ENCODE peak calls at places on chromosome 3, in four cellular contexts. S is iris pigment epithelial cell, O is NCI-H748 treated with DMSO at 0.1 percent for 48 hours, T is Kasumi-1. X is an unnamed sample.

GRCh38 chr3:173744479-173744878 is 346.9 kb downstream of the NLGN1 start:
- DNase-seq in S (no peak), O (no peak), T (no peak), X (no peak)

GRCh38 chr3:182533394-182533793 is 259.9 kb upstream of the ATP11B start:
- DNase-seq in S (no peak), O (peak; percentile 78), T (no peak), X (no peak)

GRCh38 chr3:37174532-37175126 is at the start of gene LRRFIP2:
- DNase-seq in S (peak; percentile 89), O (no peak), T (no peak), X (no peak)

GRCh38 chr3:16665282-16665741 is 60.1 kb upstream of the DAZL start:
- DNase-seq in S (no peak), O (no peak), T (no peak), X (peak; percentile 88)

GRCh38 chr3:73503781-73504180 is 121.0 kb downstream of the PDZRN3 start:
- DNase-seq in S (peak; percentile 14), O (no peak), T (no peak), X (no peak)

GRCh38 chr3:5186854-5187151 is 704 bp upstream of the EDEM1 start:
- DNase-seq in S (peak; percentile 48), O (no peak), T (peak; percentile 43), X (no peak)

GRCh38 chr3:4739289-4740236 is 239.7 kb upstream of the BHLHE40 start:
- DNase-seq in S (no peak), O (no peak), T (no peak), X (no peak)

GRCh38 chr3:59772416-59773408 is 722.9 kb upstream of the CFAP20DC start:
- DNase-seq in S (no peak), O (no peak), T (peak; percentile 27), X (no peak)

GRCh38 chr3:33426630-33427341 is 13.4 kb downstream of the UBP1 start:
- DNase-seq in S (no peak), O (no peak), T (no peak), X (no peak)

GRCh38 chr3:183180105-183180763 is 17.7 kb upstream of the LAMP3 start:
- DNase-seq in S (no peak), O (no peak), T (no peak), X (no peak)

GRCh38 chr3:5009506-5010100 is 30.4 kb downstream of the BHLHE40 start:
- DNase-seq in S (no peak), O (no peak), T (no peak), X (no peak)

GRCh38 chr3:189690672-189691071 is 59.5 kb downstream of the TP63 start:
- DNase-seq in S (no peak), O (no peak), T (no peak), X (no peak)

GRCh38 chr3:177567833-177568232 is 370.6 kb upstream of the TBL1XR1 start:
- DNase-seq in S (no peak), O (no peak), T (no peak), X (no peak)

GRCh38 chr3:79085166-79085565 is 682.6 kb downstream of the ROBO1 start:
- DNase-seq in S (peak; percentile 61), O (no peak), T (no peak), X (no peak)

GRCh38 chr3:23004971-23005370 is 198.2 kb upstream of the UBE2E2 start:
- DNase-seq in S (peak; percentile 87), O (no peak), T (no peak), X (no peak)

GRCh38 chr3:138673641-138674040 is 65.1 kb downstream of the FAIM start:
- DNase-seq in S (peak; percentile 76), O (no peak), T (no peak), X (peak; percentile 37)

GRCh38 chr3:64913515-64913914 is 225.7 kb upstream of the ADAMTS9 start:
- DNase-seq in S (no peak), O (no peak), T (no peak), X (no peak)

GRCh38 chr3:98022978-98023820 is 11.9 kb downstream of the GABRR3 start:
- DNase-seq in S (peak; percentile 71), O (peak; percentile 40), T (peak; percentile 54), X (peak; percentile 61)

GRCh38 chr3:66404903-66405700 is 95.7 kb downstream of the LRIG1 start:
- DNase-seq in S (no peak), O (no peak), T (no peak), X (no peak)

GRCh38 chr3:124064050-124064449 is 72.1 kb upstream of the ROPN1 start:
- DNase-seq in S (no peak), O (no peak), T (no peak), X (no peak)